ENCODE peak calls at places on chromosomes 13 and 19, in four cellular contexts. I, O, G and K are unnamed samples.

GRCh38 chr19:1489463-1489971 is 633 bp downstream of the PCSK4 start:
- DNase-seq in G (no peak), I (no peak), O (no peak), K (no peak)

GRCh38 chr13:110683203-110683883 is 22.6 kb downstream of the CARS2 start:
- DNase-seq in O (peak; percentile 19), I (peak; percentile 20), G (peak; percentile 24), K (peak; percentile 36)

GRCh38 chr19:49149652-49150105 is 5.5 kb downstream of the HRC start:
- DNase-seq in G (peak; percentile 41), I (peak; percentile 90), O (peak; percentile 87), K (peak; percentile 84)

GRCh38 chr19:46630806-46631205 is 5.2 kb downstream of the GNG8 start:
- DNase-seq in G (no peak), O (no peak), I (no peak), K (no peak)

GRCh38 chr13:34577051-34577450 is 365.0 kb upstream of the NBEA start:
- DNase-seq in I (no peak), G (peak; percentile 57), O (no peak), K (no peak)

GRCh38 chr13:29596064-29596418 is 553 bp upstream of the SLC7A1 start:
- DNase-seq in G (no peak), I (no peak), O (no peak), K (no peak)

GRCh38 chr13:35814573-35814972 is 316.6 kb downstream of the DCLK1 start:
- DNase-seq in G (no peak), I (no peak), O (no peak), K (no peak)

GRCh38 chr19:5687360-5688198 is 2.5 kb upstream of the RPL36 start:
- DNase-seq in I (no peak), G (no peak), O (no peak), K (no peak)

GRCh38 chr13:31970237-31970930 is 61.2 kb upstream of the FRY start:
- DNase-seq in I (peak; percentile 64), O (peak; percentile 51), G (peak; percentile 90), K (peak; percentile 69)

GRCh38 chr13:111210488-111210887 is 95.4 kb downstream of the ARHGEF7 start:
- DNase-seq in I (peak; percentile 77), O (peak; percentile 93), G (peak; percentile 61), K (peak; percentile 76)

GRCh38 chr13:98826156-98826555 is 73.7 kb upstream of the SLC15A1 start:
- DNase-seq in I (no peak), O (no peak), G (no peak), K (no peak)

GRCh38 chr13:73092831-73093230 is 34.0 kb downstream of the KLF5 start:
- DNase-seq in O (peak; percentile 32), I (no peak), G (no peak), K (no peak)

GRCh38 chr13:25602206-25602605 is 230.4 kb downstream of the ATP8A2 start:
- DNase-seq in G (peak; percentile 1), O (no peak), I (no peak), K (no peak)

GRCh38 chr13:102286326-102286725 is 115.5 kb downstream of the FGF14 start:
- DNase-seq in I (peak; percentile 76), O (peak; percentile 97), G (peak; percentile 100), K (peak; percentile 99)

GRCh38 chr19:31179471-31179852 is 169.8 kb downstream of the TSHZ3 start:
- DNase-seq in O (no peak), I (no peak), G (no peak), K (no peak)

GRCh38 chr19:17441241-17442135 is 7.0 kb downstream of the TMEM221 start:
- DNase-seq in O (no peak), G (no peak), I (peak; percentile 65), K (peak; percentile 66)

GRCh38 chr13:113768018-113768905 is 9.2 kb downstream of the TMEM255B start:
- DNase-seq in G (no peak), O (no peak), I (no peak), K (no peak)

GRCh38 chr13:74145249-74145970 is 11.2 kb upstream of the KLF12 start:
- DNase-seq in I (peak; percentile 74), G (no peak), O (peak; percentile 88), K (peak; percentile 49)

GRCh38 chr13:92488249-92488845 is 738.3 kb upstream of the GPC6 start:
- DNase-seq in I (no peak), G (no peak), O (no peak), K (no peak)

GRCh38 chr13:114148521-114148855 is 16.1 kb upstream of the RASA3 start:
- DNase-seq in I (no peak), O (no peak), G (no peak), K (no peak)

GRCh38 chr13:59459972-59460371 is 703.8 kb downstream of the DIAPH3 start:
- DNase-seq in I (no peak), G (no peak), O (peak; percentile 44), K (peak; percentile 16)

GRCh38 chr13:39244561-39245230 is 206.4 kb downstream of the NHLRC3 start:
- DNase-seq in I (no peak), G (no peak), O (no peak), K (no peak)

GRCh38 chr13:48446454-48446853 is 33.5 kb upstream of the LPAR6 start:
- DNase-seq in O (peak; percentile 80), G (peak; percentile 78), I (peak; percentile 78), K (peak; percentile 83)

GRCh38 chr19:4633140-4633967 is 6.0 kb upstream of the TNFAIP8L1 start:
- DNase-seq in O (peak; percentile 68), I (peak; percentile 61), G (peak; percentile 76), K (peak; percentile 92)

GRCh38 chr19:1251233-1251502 is 2.8 kb downstream of the MIDN start:
- DNase-seq in O (peak; percentile 63), G (peak; percentile 31), I (peak; percentile 63), K (peak; percentile 65)

GRCh38 chr13:101127741-101128353 is 288.5 kb downstream of the NALCN start:
- DNase-seq in G (peak; percentile 61), I (peak; percentile 72), O (peak; percentile 62), K (peak; percentile 61)

GRCh38 chr19:17393914-17394313 is at the start of gene CCDC194:
- DNase-seq in I (no peak), G (no peak), O (no peak), K (no peak)

GRCh38 chr19:32339988-32340874 is 5.2 kb upstream of the ZNF507 start:
- DNase-seq in I (peak; percentile 43), O (peak; percentile 54), G (peak; percentile 27), K (peak; percentile 47)

GRCh38 chr13:73394066-73394465 is 335.3 kb downstream of the KLF5 start:
- DNase-seq in O (no peak), G (peak; percentile 81), I (no peak), K (no peak)

GRCh38 chr13:73416093-73416492 is 357.3 kb downstream of the KLF5 start:
- DNase-seq in G (no peak), I (no peak), O (no peak), K (no peak)

GRCh38 chr19:42422576-42423461 is 4.4 kb downstream of the LIPE start:
- DNase-seq in I (peak; percentile 15), G (peak; percentile 71), O (no peak), K (no peak)

DNA sequence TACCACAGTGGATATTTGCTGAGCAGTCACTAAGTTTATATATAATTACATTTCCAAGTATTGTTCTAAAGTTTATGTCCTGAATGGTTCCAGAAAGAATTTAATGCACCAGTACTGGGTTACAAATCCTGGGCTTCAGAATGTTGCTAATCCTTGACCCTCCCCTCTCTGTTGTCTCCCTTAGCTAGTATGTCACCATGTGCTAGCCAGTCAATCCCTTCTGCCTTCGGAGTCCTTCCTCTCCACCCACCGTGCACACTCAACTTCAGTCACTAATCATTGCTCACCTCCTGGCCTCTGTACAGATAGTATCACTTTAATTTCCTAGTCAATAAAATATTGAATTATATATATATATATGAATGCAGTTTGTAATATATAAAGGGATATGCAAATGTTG is 7.5 kb downstream of the FAM124A start:
- DNase-seq in I (no peak), O (no peak), G (no peak), K (no peak)
- H3K4me3 ChIP-seq in I (no peak overlapping the region), O (no peak overlapping the region), G (no peak overlapping the region), K (no peak overlapping the region)

DNA sequence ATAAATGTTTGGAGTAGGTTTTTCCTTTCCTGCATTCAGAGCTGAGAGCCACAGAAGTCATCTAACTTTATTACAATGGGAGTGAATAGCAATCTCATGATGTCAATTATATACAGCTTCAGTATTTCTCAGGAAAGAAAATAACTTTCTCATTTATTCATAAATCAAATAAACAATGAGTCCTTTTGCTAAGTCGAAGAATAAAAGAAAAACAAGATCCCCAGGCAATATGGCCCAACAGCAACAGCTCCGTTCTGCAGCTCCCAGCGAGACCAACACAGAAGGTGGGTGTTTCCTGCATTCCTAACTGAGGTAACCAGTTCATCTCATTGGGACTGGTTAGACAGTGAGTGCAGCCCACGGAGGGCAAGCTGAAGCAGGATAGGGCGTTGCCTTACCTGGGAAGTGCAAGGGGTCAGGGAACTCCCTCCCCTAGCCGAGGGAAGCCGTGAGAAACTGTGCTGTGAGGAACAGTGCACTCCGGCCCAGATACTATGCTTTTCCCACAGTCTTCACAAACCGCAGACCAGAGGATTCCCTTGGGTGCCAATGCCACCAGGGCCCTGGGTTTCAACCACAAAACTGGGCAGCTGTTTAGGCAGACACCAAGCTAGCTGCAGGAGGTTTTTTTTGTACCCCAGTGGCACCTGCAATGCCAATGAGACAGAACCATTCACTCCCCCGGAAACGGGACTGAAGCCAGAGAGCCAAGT is 128.2 kb downstream of the SLITRK1 start:
- DNase-seq in I (no peak), G (peak; percentile 48), O (peak; percentile 6), K (no peak)
- H3K4me3 ChIP-seq in I (no peak overlapping the region), G (no peak overlapping the region), O (no peak overlapping the region), K (no peak overlapping the region)

GRCh38 chr13:96806750-96807149 is 187.5 kb downstream of the OXGR1 start:
- DNase-seq in G (no peak), O (no peak), I (no peak), K (no peak)
- H3K4me3 ChIP-seq in G (no peak overlapping the region), O (no peak overlapping the region), I (no peak overlapping the region), K (no peak overlapping the region)

GRCh38 chr19:53959176-53959757 is 3.5 kb upstream of the CACNG8 start:
- DNase-seq in O (no peak), I (no peak), G (no peak), K (no peak)
- H3K4me3 ChIP-seq in O (no peak overlapping the region), I (peak overlapping the region; percentile 82), G (no peak overlapping the region), K (no peak overlapping the region)